ENCODE peak calls at places on chromosomes 1 and 21, in nine cellular contexts. L is spleen, X is adrenal gland, P is neural progenitor cell, C is keratinocyte, V is tibial artery, N is A673, R is transverse colon, D is Panc1. J is an unnamed sample. For H3K4me1 and H3K9me3, the result is how much of the 10 kb centered on the place peaks cover.

GRCh38 chr1:246528933-246529731 is 22.1 kb upstream of the SMYD3 start:
- DNase-seq in L (no peak), X (peak), P (no peak), C (no peak), V (no peak), N (peak), R (no peak), D (no peak), J (no peak)

GRCh38 chr1:153677718-153678518 is 570 bp upstream of the NPR1 start:
- DNase-seq in L (peak), X (peak), P (peak), C (no peak), V (peak), N (peak), R (peak), D (peak), J (no peak)

GRCh38 chr1:9275567-9276034 is 17.1 kb upstream of the SPSB1 start:
- DNase-seq in L (peak), X (peak), P (no peak), C (no peak), V (peak), N (peak), R (peak), D (peak), J (no peak)

GRCh38 chr1:116666090-116666489 is 1.4 kb downstream of the IGSF3 start:
- DNase-seq in L (no peak), X (no peak), P (peak), C (no peak), V (no peak), N (no peak), R (no peak), D (no peak), J (no peak)

GRCh38 chr1:246404078-246404477 is 103.0 kb downstream of the SMYD3 start:
- DNase-seq in L (no peak), X (no peak), P (no peak), C (no peak), V (no peak), N (no peak), R (no peak), D (no peak), J (no peak)

GRCh38 chr1:237041795-237042466 is at the start of gene RYR2:
- DNase-seq in L (no peak), X (no peak), P (peak), C (no peak), V (no peak), N (peak), R (no peak), D (no peak), J (no peak)

GRCh38 chr1:113782451-113782850 is 23.2 kb upstream of the PHTF1 start:
- DNase-seq in L (no peak), X (no peak), P (no peak), C (no peak), V (no peak), N (no peak), R (no peak), D (no peak), J (no peak)

GRCh38 chr1:55070291-55070690 is 30.9 kb downstream of the PCSK9 start:
- DNase-seq in L (no peak), X (no peak), P (no peak), C (no peak), V (no peak), N (no peak), R (no peak), D (no peak), J (no peak)

GRCh38 chr1:56524263-56524662 is 55.1 kb downstream of the PLPP3 start:
- DNase-seq in L (no peak), X (no peak), P (no peak), C (no peak), V (no peak), N (no peak), R (no peak), D (no peak), J (no peak)

GRCh38 chr1:159751022-159751421 is 29.7 kb upstream of the DUSP23 start:
- DNase-seq in L (no peak), X (no peak), P (no peak), C (no peak), V (no peak), N (no peak), R (no peak), D (no peak), J (no peak)

GRCh38 chr1:21520899-21521716 is 11.9 kb downstream of the ALPL start:
- DNase-seq in L (no peak), X (no peak), P (no peak), C (no peak), V (no peak), N (no peak), R (no peak), D (no peak), J (no peak)

GRCh38 chr1:210496063-210496462 is 167.4 kb downstream of the HHAT start:
- DNase-seq in L (no peak), X (no peak), P (no peak), C (no peak), V (no peak), N (no peak), R (no peak), D (no peak), J (no peak)

DNA sequence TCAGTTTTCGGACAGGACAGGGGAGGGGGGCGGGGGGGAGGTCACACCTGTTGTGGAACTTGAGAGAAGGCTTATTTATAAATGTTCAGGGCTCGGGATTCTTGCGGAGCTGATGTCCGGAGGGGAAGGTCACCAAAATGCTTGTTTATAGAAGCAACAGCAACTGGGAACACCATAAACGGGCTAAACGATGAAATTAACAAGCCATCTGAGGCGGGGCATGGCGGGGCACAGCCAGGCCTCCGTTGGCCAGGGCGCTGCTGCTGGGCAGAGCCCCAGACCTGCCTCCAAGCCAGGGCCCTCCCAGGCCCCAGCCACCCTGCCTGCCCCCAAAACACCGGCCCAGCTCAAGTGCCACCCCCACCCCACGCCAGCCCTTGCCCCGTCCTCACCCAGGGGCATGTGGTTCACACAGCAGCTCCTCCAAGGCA is 59.8 kb upstream of the CASZ1 start:
- DNase-seq in L (no peak), X (no peak), P (no peak), C (no peak), V (no peak), N (no peak), R (peak), D (no peak), J (no peak)
- H3K4me1 ChIP-seq in L (under half), X (under half), P (under half), C (under half), V (under half), N (under half), R (under half), D (under half), J (under half)

GRCh38 chr21:38821959-38822682 is 16.4 kb downstream of the ETS2 start:
- DNase-seq in L (no peak), X (no peak), P (no peak), C (no peak), V (no peak), N (no peak), R (no peak), D (no peak), J (no peak)
- H3K9me3 ChIP-seq in L (under half), X (under half), P (under half), C (under half), V (under half), N (under half), R (under half), D (under half), J (under half)

DNA sequence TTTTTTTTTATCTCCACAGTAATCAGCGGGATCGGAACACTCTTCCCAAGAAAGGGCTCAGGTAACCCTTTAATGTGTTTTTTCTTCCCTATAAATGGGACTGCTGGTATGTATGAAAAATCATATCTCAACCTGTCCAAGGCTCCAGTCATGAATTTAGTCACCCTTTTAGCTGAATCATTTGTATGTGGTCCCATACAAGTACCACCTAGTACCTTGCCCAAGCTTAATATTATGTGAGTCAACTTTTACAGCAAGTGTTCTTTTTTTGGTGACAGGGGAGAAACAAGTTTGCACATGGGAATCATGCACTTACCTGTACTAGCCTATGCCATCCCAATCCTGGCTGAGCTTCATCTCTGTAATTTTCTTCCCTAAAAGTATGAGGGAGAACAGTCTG is 43.7 kb upstream of the IPO9 start:
- DNase-seq in L (no peak), X (no peak), P (no peak), C (peak), V (no peak), N (no peak), R (no peak), D (no peak), J (no peak)
- TF ChIP-seq CTCF in L (no peak), X (no peak), P (no peak), C (no peak), V (no peak), N (no peak), R (no peak), D (no peak), J (no peak)

GRCh38 chr1:19317126-19317910 is 5.2 kb downstream of the SLC66A1 start:
- DNase-seq in L (peak), X (no peak), P (peak), C (no peak), V (no peak), N (no peak), R (no peak), D (no peak), J (no peak)

GRCh38 chr1:19312782-19313635 is 883 bp downstream of the SLC66A1 start:
- DNase-seq in L (no peak), X (peak), P (no peak), C (no peak), V (no peak), N (no peak), R (no peak), D (no peak), J (no peak)

GRCh38 chr1:19313636-19313959 is 1.5 kb downstream of the SLC66A1 start:
- DNase-seq in L (no peak), X (no peak), P (no peak), C (no peak), V (no peak), N (no peak), R (no peak), D (no peak), J (no peak)

GRCh38 chr1:19313961-19314882 is 2.1 kb downstream of the SLC66A1 start:
- DNase-seq in L (peak), X (peak), P (no peak), C (no peak), V (no peak), N (no peak), R (no peak), D (no peak), J (no peak)

DNA sequence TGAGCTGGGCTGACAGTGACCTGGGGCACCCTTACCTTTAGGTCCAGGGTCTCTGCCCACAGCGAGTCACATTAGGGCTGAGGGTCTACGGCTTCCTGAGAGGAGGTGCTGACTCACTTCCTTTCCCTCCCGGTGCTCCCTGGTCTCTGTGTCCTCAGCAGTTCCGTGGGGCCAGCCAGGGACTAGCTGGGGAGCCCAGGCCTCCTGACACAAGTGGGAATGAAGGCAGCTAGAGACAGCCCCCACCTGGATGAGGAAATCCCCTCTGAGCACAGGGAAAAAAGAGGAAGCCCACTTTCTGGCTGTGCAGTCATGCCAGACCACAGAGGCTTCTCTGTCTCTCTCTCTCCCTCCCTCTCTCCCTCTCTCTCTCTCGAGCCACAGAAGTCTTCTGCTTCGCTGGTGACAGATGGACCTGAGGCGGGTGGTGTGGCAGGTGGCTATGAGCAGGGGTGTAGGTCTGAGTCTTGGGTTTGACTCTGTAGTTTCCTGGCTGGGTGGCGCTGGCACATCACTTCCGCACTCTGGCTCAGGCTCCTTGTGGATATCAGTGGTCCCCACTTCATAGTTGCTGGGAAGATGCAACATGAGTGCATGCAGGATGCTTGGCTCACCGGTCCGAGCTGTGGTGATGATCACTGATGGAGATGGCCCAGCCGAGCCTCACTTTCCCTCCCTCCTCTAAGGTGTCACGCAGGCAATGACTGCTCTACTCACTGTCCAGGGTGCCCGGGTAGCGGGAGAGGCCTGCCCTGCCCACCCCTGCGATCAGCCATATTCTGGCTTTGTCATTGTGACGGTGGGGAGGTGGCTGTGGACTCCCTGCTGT is 3.5 kb downstream of the SLC66A1 start:
- DNase-seq in L (peak), X (no peak), P (no peak), C (no peak), V (no peak), N (no peak), R (no peak), D (no peak), J (no peak)
- H3K4me1 ChIP-seq in L (half or more), X (under half), P (under half), C (under half), V (under half), N (under half), R (under half), D (under half), J (under half)

J was measured in breast epithelium.